ENCODE peak calls at places on chromosomes 6 and 20, in seven cellular contexts. One of them, this sample, is unnamed.

GRCh38 chr20:63322923-63323253 is 29.9 kb downstream of the COL20A1 start:
- DNase-seq in foreskin fibroblast: no peak
- DNase-seq in brain microvascular endothelial cell: no peak
- DNase-seq in fibroblast of lung: no peak
- DNase-seq in heart right ventricle: no peak
- DNase-seq in mammary epithelial cell: no peak
- DNase-seq in esophagus squamous epithelium: no peak
- DNase-seq in this sample: no peak

GRCh38 chr6:40336986-40337780 is 250.0 kb downstream of the LRFN2 start:
- DNase-seq in foreskin fibroblast: no peak
- DNase-seq in brain microvascular endothelial cell: no peak
- DNase-seq in fibroblast of lung: no peak
- DNase-seq in heart right ventricle: no peak
- DNase-seq in mammary epithelial cell: no peak
- DNase-seq in esophagus squamous epithelium: no peak
- DNase-seq in this sample: no peak

GRCh38 chr6:162443101-162443500 is 284.5 kb downstream of the PRKN start:
- DNase-seq in foreskin fibroblast: no peak
- DNase-seq in brain microvascular endothelial cell: no peak
- DNase-seq in fibroblast of lung: no peak
- DNase-seq in heart right ventricle: no peak
- DNase-seq in mammary epithelial cell: no peak
- DNase-seq in esophagus squamous epithelium: no peak
- DNase-seq in this sample: no peak

GRCh38 chr6:98812220-98812619 is 22.2 kb upstream of the POU3F2 start:
- DNase-seq in foreskin fibroblast: no peak
- DNase-seq in brain microvascular endothelial cell: no peak
- DNase-seq in fibroblast of lung: no peak
- DNase-seq in heart right ventricle: no peak
- DNase-seq in mammary epithelial cell: no peak
- DNase-seq in esophagus squamous epithelium: no peak
- DNase-seq in this sample: no peak

GRCh38 chr6:3194535-3195376 is 32.7 kb downstream of the TUBB2B start:
- DNase-seq in foreskin fibroblast: no peak
- DNase-seq in brain microvascular endothelial cell: peak
- DNase-seq in fibroblast of lung: peak
- DNase-seq in heart right ventricle: no peak
- DNase-seq in mammary epithelial cell: no peak
- DNase-seq in esophagus squamous epithelium: no peak
- DNase-seq in this sample: peak

GRCh38 chr6:44059359-44060342 is 67.6 kb downstream of the MRPL14 start:
- DNase-seq in foreskin fibroblast: no peak
- DNase-seq in brain microvascular endothelial cell: no peak
- DNase-seq in fibroblast of lung: peak
- DNase-seq in heart right ventricle: peak
- DNase-seq in mammary epithelial cell: peak
- DNase-seq in esophagus squamous epithelium: no peak
- DNase-seq in this sample: no peak

GRCh38 chr6:8506123-8506522 is 70.8 kb upstream of the SLC35B3 start:
- DNase-seq in foreskin fibroblast: no peak
- DNase-seq in brain microvascular endothelial cell: no peak
- DNase-seq in fibroblast of lung: no peak
- DNase-seq in heart right ventricle: no peak
- DNase-seq in mammary epithelial cell: no peak
- DNase-seq in esophagus squamous epithelium: no peak
- DNase-seq in this sample: peak

GRCh38 chr20:36399147-36399968 is 93.2 kb downstream of the DLGAP4 start:
- DNase-seq in foreskin fibroblast: no peak
- DNase-seq in brain microvascular endothelial cell: peak
- DNase-seq in fibroblast of lung: peak
- DNase-seq in heart right ventricle: no peak
- DNase-seq in mammary epithelial cell: peak
- DNase-seq in esophagus squamous epithelium: no peak
- DNase-seq in this sample: peak

GRCh38 chr6:53375851-53376250 is 27.1 kb upstream of the ELOVL5 start:
- DNase-seq in foreskin fibroblast: no peak
- DNase-seq in brain microvascular endothelial cell: no peak
- DNase-seq in fibroblast of lung: peak
- DNase-seq in heart right ventricle: no peak
- DNase-seq in mammary epithelial cell: no peak
- DNase-seq in esophagus squamous epithelium: no peak
- DNase-seq in this sample: no peak

GRCh38 chr20:17680128-17680835 is 1.8 kb downstream of the RRBP1 start:
- DNase-seq in foreskin fibroblast: peak
- DNase-seq in brain microvascular endothelial cell: peak
- DNase-seq in fibroblast of lung: peak
- DNase-seq in heart right ventricle: peak
- DNase-seq in mammary epithelial cell: peak
- DNase-seq in esophagus squamous epithelium: no peak
- DNase-seq in this sample: peak

GRCh38 chr20:38073307-38074010 is 39.9 kb downstream of the RPRD1B start:
- DNase-seq in foreskin fibroblast: peak
- DNase-seq in brain microvascular endothelial cell: peak
- DNase-seq in fibroblast of lung: peak
- DNase-seq in heart right ventricle: peak
- DNase-seq in mammary epithelial cell: peak
- DNase-seq in esophagus squamous epithelium: no peak
- DNase-seq in this sample: peak

GRCh38 chr20:25470045-25470444 is 62.6 kb downstream of the GINS1 start:
- DNase-seq in foreskin fibroblast: peak
- DNase-seq in brain microvascular endothelial cell: peak
- DNase-seq in fibroblast of lung: peak
- DNase-seq in heart right ventricle: no peak
- DNase-seq in mammary epithelial cell: peak
- DNase-seq in esophagus squamous epithelium: no peak
- DNase-seq in this sample: peak

GRCh38 chr20:25745738-25746137 is 49.1 kb upstream of the ZNF337 start:
- DNase-seq in foreskin fibroblast: no peak
- DNase-seq in brain microvascular endothelial cell: no peak
- DNase-seq in fibroblast of lung: no peak
- DNase-seq in heart right ventricle: no peak
- DNase-seq in mammary epithelial cell: no peak
- DNase-seq in esophagus squamous epithelium: no peak
- DNase-seq in this sample: no peak

GRCh38 chr6:130027948-130028347 is 9.6 kb downstream of the L3MBTL3 start:
- DNase-seq in foreskin fibroblast: no peak
- DNase-seq in brain microvascular endothelial cell: no peak
- DNase-seq in fibroblast of lung: no peak
- DNase-seq in heart right ventricle: no peak
- DNase-seq in mammary epithelial cell: no peak
- DNase-seq in esophagus squamous epithelium: no peak
- DNase-seq in this sample: no peak

GRCh38 chr6:1643111-1643510 is 33.4 kb downstream of the FOXC1 start:
- DNase-seq in foreskin fibroblast: no peak
- DNase-seq in brain microvascular endothelial cell: no peak
- DNase-seq in fibroblast of lung: no peak
- DNase-seq in heart right ventricle: no peak
- DNase-seq in mammary epithelial cell: no peak
- DNase-seq in esophagus squamous epithelium: no peak
- DNase-seq in this sample: no peak

GRCh38 chr6:40328988-40329545 is 258.1 kb downstream of the LRFN2 start:
- DNase-seq in foreskin fibroblast: no peak
- DNase-seq in brain microvascular endothelial cell: no peak
- DNase-seq in fibroblast of lung: no peak
- DNase-seq in heart right ventricle: no peak
- DNase-seq in mammary epithelial cell: no peak
- DNase-seq in esophagus squamous epithelium: no peak
- DNase-seq in this sample: peak

GRCh38 chr6:119181046-119181445 is 102.6 kb upstream of the FAM184A start:
- DNase-seq in foreskin fibroblast: no peak
- DNase-seq in brain microvascular endothelial cell: no peak
- DNase-seq in fibroblast of lung: no peak
- DNase-seq in heart right ventricle: no peak
- DNase-seq in mammary epithelial cell: no peak
- DNase-seq in esophagus squamous epithelium: no peak
- DNase-seq in this sample: no peak

DNA sequence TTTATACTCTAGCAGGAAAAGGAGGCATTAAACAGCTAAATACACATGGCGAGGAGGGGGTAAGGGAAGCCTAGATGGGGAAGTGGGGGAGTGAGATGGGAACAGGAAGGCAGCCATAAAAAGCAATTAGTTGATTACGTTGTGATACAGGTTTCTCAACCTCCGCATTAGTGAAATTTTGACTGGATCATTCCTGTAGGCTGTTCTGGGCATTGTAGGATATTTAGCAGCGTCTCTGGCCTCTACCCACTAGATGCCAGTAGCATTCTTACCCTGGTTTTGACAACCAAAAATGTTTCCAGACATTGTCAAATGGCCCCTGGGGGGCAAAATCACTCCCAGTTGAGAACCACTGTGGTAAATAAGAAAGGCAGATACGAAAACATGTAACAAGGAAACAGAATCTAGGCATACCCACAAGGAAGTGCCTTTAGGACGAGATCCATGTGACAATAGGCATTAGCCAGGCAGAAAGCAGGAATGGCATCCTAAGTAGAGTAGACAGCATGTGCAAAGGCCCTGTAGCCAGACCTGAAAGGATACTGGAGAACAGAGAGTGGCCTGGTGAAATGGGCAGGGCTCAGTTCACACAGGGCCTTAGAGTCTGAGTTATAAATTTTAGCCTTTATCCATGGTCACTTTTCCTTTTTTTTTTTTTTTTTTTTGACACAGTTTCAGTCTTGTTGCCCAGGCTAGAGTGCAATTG is 25.8 kb upstream of the PTPN1 start:
- DNase-seq in foreskin fibroblast: no peak
- DNase-seq in brain microvascular endothelial cell: no peak
- DNase-seq in fibroblast of lung: no peak
- DNase-seq in heart right ventricle: no peak
- DNase-seq in mammary epithelial cell: peak
- DNase-seq in esophagus squamous epithelium: no peak
- DNase-seq in this sample: no peak
- H3K4me3 ChIP-seq in foreskin fibroblast: peak
- H3K4me3 ChIP-seq in brain microvascular endothelial cell: no peak
- H3K4me3 ChIP-seq in fibroblast of lung: no peak
- H3K4me3 ChIP-seq in heart right ventricle: peak
- H3K4me3 ChIP-seq in mammary epithelial cell: peak
- H3K4me3 ChIP-seq in esophagus squamous epithelium: peak
- H3K4me3 ChIP-seq in this sample: no peak

GRCh38 chr6:30800876-30801275 is 56.5 kb upstream of the IER3 start:
- DNase-seq in foreskin fibroblast: no peak
- DNase-seq in brain microvascular endothelial cell: no peak
- DNase-seq in fibroblast of lung: no peak
- DNase-seq in heart right ventricle: no peak
- DNase-seq in mammary epithelial cell: no peak
- DNase-seq in esophagus squamous epithelium: no peak
- DNase-seq in this sample: no peak

GRCh38 chr6:30801950-30802349 is 57.6 kb upstream of the IER3 start:
- DNase-seq in foreskin fibroblast: no peak
- DNase-seq in brain microvascular endothelial cell: no peak
- DNase-seq in fibroblast of lung: no peak
- DNase-seq in heart right ventricle: no peak
- DNase-seq in mammary epithelial cell: no peak
- DNase-seq in esophagus squamous epithelium: no peak
- DNase-seq in this sample: no peak

GRCh38 chr6:30806581-30807183 is 62.3 kb upstream of the IER3 start:
- DNase-seq in foreskin fibroblast: no peak
- DNase-seq in brain microvascular endothelial cell: no peak
- DNase-seq in fibroblast of lung: no peak
- DNase-seq in heart right ventricle: no peak
- DNase-seq in mammary epithelial cell: no peak
- DNase-seq in esophagus squamous epithelium: no peak
- DNase-seq in this sample: peak

GRCh38 chr6:30802731-30803130 is 58.4 kb upstream of the IER3 start:
- DNase-seq in foreskin fibroblast: no peak
- DNase-seq in brain microvascular endothelial cell: no peak
- DNase-seq in fibroblast of lung: no peak
- DNase-seq in heart right ventricle: no peak
- DNase-seq in mammary epithelial cell: peak
- DNase-seq in esophagus squamous epithelium: no peak
- DNase-seq in this sample: no peak

DNA sequence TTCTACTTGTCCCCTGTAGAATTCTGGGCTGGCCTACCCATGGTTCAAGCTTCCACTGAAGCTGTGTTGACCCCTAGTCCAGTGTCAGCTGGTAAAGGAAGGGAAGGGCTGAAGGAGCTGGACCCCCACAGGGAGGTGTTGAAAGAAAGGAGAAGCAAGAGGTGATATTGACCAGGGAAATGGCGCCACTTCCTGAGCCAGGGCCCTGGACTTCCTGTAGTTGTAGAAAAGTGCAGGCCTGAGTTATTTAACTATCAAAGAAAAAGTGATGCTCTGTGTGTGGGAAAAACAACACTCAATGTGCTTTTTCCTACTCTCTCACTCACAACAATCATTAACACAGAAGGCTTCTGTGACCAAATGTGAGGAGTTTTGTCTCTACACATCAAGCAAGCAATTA is 60.0 kb upstream of the IER3 start:
- DNase-seq in foreskin fibroblast: no peak
- DNase-seq in brain microvascular endothelial cell: no peak
- DNase-seq in fibroblast of lung: no peak
- DNase-seq in heart right ventricle: no peak
- DNase-seq in mammary epithelial cell: no peak
- DNase-seq in esophagus squamous epithelium: no peak
- DNase-seq in this sample: no peak
- H3K4me3 ChIP-seq in foreskin fibroblast: no peak
- H3K4me3 ChIP-seq in brain microvascular endothelial cell: no peak
- H3K4me3 ChIP-seq in fibroblast of lung: no peak
- H3K4me3 ChIP-seq in heart right ventricle: no peak
- H3K4me3 ChIP-seq in mammary epithelial cell: no peak
- H3K4me3 ChIP-seq in esophagus squamous epithelium: no peak
- H3K4me3 ChIP-seq in this sample: no peak

DNA sequence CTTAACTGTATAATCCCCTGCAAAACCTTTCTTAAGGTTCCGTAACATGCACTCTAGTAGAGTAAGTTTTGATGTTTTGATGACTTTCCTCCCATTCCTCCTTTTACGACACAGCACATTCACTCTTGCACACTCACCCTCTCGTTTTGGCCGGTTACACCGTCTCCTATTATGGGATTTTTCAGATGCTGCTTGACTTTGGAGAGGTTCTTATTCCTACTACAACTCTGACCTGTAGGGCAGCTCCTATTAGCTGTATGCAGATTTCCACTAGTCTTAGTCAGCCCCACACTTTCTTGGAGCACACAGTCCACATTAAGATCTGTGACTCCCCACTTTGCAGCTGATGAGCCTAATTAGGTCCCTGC is 223.7 kb upstream of the SYNCRIP start:
- DNase-seq in foreskin fibroblast: peak
- DNase-seq in brain microvascular endothelial cell: no peak
- DNase-seq in fibroblast of lung: peak
- DNase-seq in heart right ventricle: no peak
- DNase-seq in mammary epithelial cell: no peak
- DNase-seq in esophagus squamous epithelium: no peak
- DNase-seq in this sample: no peak
- H3K4me3 ChIP-seq in foreskin fibroblast: peak
- H3K4me3 ChIP-seq in brain microvascular endothelial cell: peak
- H3K4me3 ChIP-seq in fibroblast of lung: peak
- H3K4me3 ChIP-seq in heart right ventricle: peak
- H3K4me3 ChIP-seq in mammary epithelial cell: peak
- H3K4me3 ChIP-seq in esophagus squamous epithelium: peak
- H3K4me3 ChIP-seq in this sample: no peak

DNA sequence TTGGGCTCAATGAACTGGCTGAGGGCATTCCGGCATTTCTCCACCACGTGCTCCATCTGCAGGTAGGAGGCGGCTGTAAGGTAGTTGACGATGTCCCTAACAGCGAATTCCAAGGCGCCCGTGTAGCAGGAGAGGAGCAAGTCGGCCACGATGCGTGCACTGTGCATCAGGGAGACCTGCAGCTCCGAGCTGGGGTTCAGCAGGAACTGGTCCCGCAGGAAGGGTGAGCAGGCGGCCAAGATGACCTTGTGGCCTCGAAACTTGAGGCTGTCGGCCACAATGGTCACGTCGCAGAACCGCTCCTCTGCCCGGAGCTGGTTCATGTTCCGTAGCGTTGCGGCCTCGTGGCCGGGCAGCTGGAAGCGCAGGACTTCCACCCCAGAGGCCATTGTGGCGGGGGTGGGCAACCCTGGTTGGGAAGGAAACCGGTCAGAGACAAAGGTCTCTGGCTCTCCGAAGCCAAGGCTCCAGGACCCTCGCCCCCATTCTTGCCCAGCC is 920 bp downstream of the ZBTB12 start:
- DNase-seq in foreskin fibroblast: no peak
- DNase-seq in brain microvascular endothelial cell: no peak
- DNase-seq in fibroblast of lung: no peak
- DNase-seq in heart right ventricle: no peak
- DNase-seq in mammary epithelial cell: no peak
- DNase-seq in esophagus squamous epithelium: no peak
- DNase-seq in this sample: peak
- H3K4me3 ChIP-seq in foreskin fibroblast: peak
- H3K4me3 ChIP-seq in brain microvascular endothelial cell: peak
- H3K4me3 ChIP-seq in fibroblast of lung: peak
- H3K4me3 ChIP-seq in heart right ventricle: peak
- H3K4me3 ChIP-seq in mammary epithelial cell: no peak
- H3K4me3 ChIP-seq in esophagus squamous epithelium: peak
- H3K4me3 ChIP-seq in this sample: no peak

This sample was measured in endodermal cell.